ENCODE peak calls at places on chromosomes 1 and 21, in ten cellular contexts. I is left ventricle myocardium inferior, Q is fibroblast of the aortic adventitia, E is neural progenitor cell, M is uterus, J is pancreas, F is A549, P is WERI-Rb-1, U is fibroblast of lung, A is right lobe of liver. C is an unnamed sample.

GRCh38 chr21:29181799-29182470 is 51.5 kb downstream of the MAP3K7CL start:
- DNase-seq in I (no peak), Q (peak), E (no peak), M (no peak), J (no peak), F (peak), P (no peak), U (peak), A (peak), C (peak)

GRCh38 chr1:19463204-19463803 is 22.0 kb downstream of the CAPZB start:
- DNase-seq in I (no peak), Q (no peak), E (no peak), M (no peak), J (no peak), F (no peak), P (no peak), U (no peak), A (no peak), C (no peak)

GRCh38 chr1:8089535-8090228 is 63.6 kb upstream of the ERRFI1 start:
- DNase-seq in I (no peak), Q (peak), E (no peak), M (no peak), J (no peak), F (no peak), P (no peak), U (peak), A (no peak), C (no peak)

GRCh38 chr1:61253059-61253735 is 170.8 kb downstream of the NFIA start:
- DNase-seq in I (peak), Q (peak), E (no peak), M (peak), J (no peak), F (peak), P (no peak), U (peak), A (peak), C (no peak)

GRCh38 chr1:108316545-108316944 is 72.7 kb upstream of the NBPF4 start:
- DNase-seq in I (no peak), Q (peak), E (peak), M (no peak), J (no peak), F (no peak), P (no peak), U (peak), A (no peak), C (no peak)

GRCh38 chr1:20059847-20060246 is 10.1 kb upstream of the PLA2G5 start:
- DNase-seq in I (no peak), Q (no peak), E (no peak), M (no peak), J (no peak), F (no peak), P (no peak), U (no peak), A (no peak), C (no peak)

GRCh38 chr1:197902454-197903195 is at the start of gene C1orf53:
- DNase-seq in I (peak), Q (peak), E (peak), M (peak), J (peak), F (peak), P (peak), U (peak), A (peak), C (peak)

GRCh38 chr1:234711400-234711799 is 101.4 kb upstream of the IRF2BP2 start:
- DNase-seq in I (no peak), Q (no peak), E (no peak), M (no peak), J (no peak), F (no peak), P (no peak), U (no peak), A (no peak), C (no peak)

GRCh38 chr1:246773213-246773641 is 49.0 kb downstream of the SCCPDH start:
- DNase-seq in I (no peak), Q (no peak), E (no peak), M (no peak), J (no peak), F (no peak), P (no peak), U (no peak), A (no peak), C (no peak)

GRCh38 chr1:172537366-172537765 is 4.4 kb downstream of the SUCO start:
- DNase-seq in I (no peak), Q (peak), E (no peak), M (no peak), J (no peak), F (no peak), P (no peak), U (no peak), A (no peak), C (no peak)

GRCh38 chr1:32307313-32307712 is 15.4 kb downstream of the HDAC1 start:
- DNase-seq in I (no peak), Q (peak), E (no peak), M (no peak), J (no peak), F (no peak), P (no peak), U (no peak), A (no peak), C (no peak)

GRCh38 chr1:113542221-113542701 is 151.9 kb downstream of the MAGI3 start:
- DNase-seq in I (no peak), Q (peak), E (no peak), M (no peak), J (no peak), F (no peak), P (no peak), U (peak), A (no peak), C (no peak)

GRCh38 chr1:207085887-207086286 is 2.8 kb upstream of the C4BPB start:
- DNase-seq in I (no peak), Q (no peak), E (no peak), M (no peak), J (no peak), F (no peak), P (no peak), U (no peak), A (no peak), C (no peak)

GRCh38 chr1:8284167-8284566 is 33.7 kb upstream of the SLC45A1 start:
- DNase-seq in I (no peak), Q (peak), E (no peak), M (no peak), J (no peak), F (no peak), P (no peak), U (peak), A (no peak), C (peak)

GRCh38 chr1:90721210-90722194 is 4.4 kb upstream of the BARHL2 start:
- DNase-seq in I (no peak), Q (peak), E (peak), M (no peak), J (no peak), F (peak), P (peak), U (peak), A (peak), C (peak)

GRCh38 chr1:10823000-10823401 is 26.6 kb upstream of the CASZ1 start:
- DNase-seq in I (peak), Q (peak), E (no peak), M (peak), J (no peak), F (no peak), P (no peak), U (peak), A (no peak), C (no peak)

GRCh38 chr1:6109688-6110087 is 64.0 kb downstream of the KCNAB2 start:
- DNase-seq in I (no peak), Q (no peak), E (no peak), M (no peak), J (peak), F (no peak), P (no peak), U (no peak), A (no peak), C (no peak)

GRCh38 chr1:13699510-13699909 is 478 bp upstream of the PRDM2 start:
- DNase-seq in I (no peak), Q (no peak), E (no peak), M (no peak), J (no peak), F (no peak), P (no peak), U (peak), A (no peak), C (no peak)

GRCh38 chr1:177937931-177938330 is 31.9 kb downstream of the SEC16B start:
- DNase-seq in I (no peak), Q (peak), E (no peak), M (no peak), J (no peak), F (no peak), P (no peak), U (peak), A (no peak), C (peak)

GRCh38 chr1:21325731-21326387 is 35.6 kb upstream of the ECE1 start:
- DNase-seq in I (no peak), Q (no peak), E (no peak), M (peak), J (no peak), F (no peak), P (no peak), U (no peak), A (no peak), C (no peak)

GRCh38 chr1:166017395-166017794 is 149.4 kb downstream of the FAM78B start:
- DNase-seq in I (no peak), Q (no peak), E (peak), M (no peak), J (no peak), F (no peak), P (peak), U (no peak), A (no peak), C (no peak)

GRCh38 chr1:234484218-234484617 is 5.2 kb upstream of the TARBP1 start:
- DNase-seq in I (no peak), Q (peak), E (no peak), M (no peak), J (no peak), F (no peak), P (no peak), U (peak), A (no peak), C (no peak)

GRCh38 chr21:32143222-32143939 is 135.5 kb downstream of the MIS18A start:
- DNase-seq in I (peak), Q (peak), E (peak), M (no peak), J (no peak), F (no peak), P (no peak), U (peak), A (no peak), C (peak)

GRCh38 chr21:37009740-37010341 is 3.3 kb downstream of the RIPPLY3 start:
- DNase-seq in I (peak), Q (peak), E (peak), M (peak), J (peak), F (peak), P (peak), U (peak), A (peak), C (peak)

GRCh38 chr1:118563969-118564951 is 379.2 kb upstream of the SPAG17 start:
- DNase-seq in I (no peak), Q (no peak), E (peak), M (no peak), J (no peak), F (no peak), P (no peak), U (no peak), A (no peak), C (no peak)

GRCh38 chr21:29423521-29423920 is 124.8 kb downstream of the BACH1 start:
- DNase-seq in I (no peak), Q (no peak), E (no peak), M (no peak), J (no peak), F (no peak), P (peak), U (no peak), A (no peak), C (no peak)

GRCh38 chr1:6788946-6789345 is 3.7 kb downstream of the CAMTA1 start:
- DNase-seq in I (no peak), Q (no peak), E (no peak), M (no peak), J (no peak), F (no peak), P (no peak), U (no peak), A (no peak), C (no peak)

GRCh38 chr1:188706742-188707141 is 1770.9 kb downstream of the BRINP3 start:
- DNase-seq in I (no peak), Q (peak), E (no peak), M (no peak), J (no peak), F (peak), P (no peak), U (no peak), A (no peak), C (peak)

GRCh38 chr1:65386452-65386851 is 34.0 kb upstream of the LEPR start:
- DNase-seq in I (no peak), Q (no peak), E (no peak), M (no peak), J (no peak), F (no peak), P (no peak), U (no peak), A (no peak), C (no peak)

GRCh38 chr1:94528271-94528670 is 13.3 kb downstream of the F3 start:
- DNase-seq in I (no peak), Q (no peak), E (peak), M (no peak), J (no peak), F (no peak), P (no peak), U (no peak), A (no peak), C (no peak)

DNA sequence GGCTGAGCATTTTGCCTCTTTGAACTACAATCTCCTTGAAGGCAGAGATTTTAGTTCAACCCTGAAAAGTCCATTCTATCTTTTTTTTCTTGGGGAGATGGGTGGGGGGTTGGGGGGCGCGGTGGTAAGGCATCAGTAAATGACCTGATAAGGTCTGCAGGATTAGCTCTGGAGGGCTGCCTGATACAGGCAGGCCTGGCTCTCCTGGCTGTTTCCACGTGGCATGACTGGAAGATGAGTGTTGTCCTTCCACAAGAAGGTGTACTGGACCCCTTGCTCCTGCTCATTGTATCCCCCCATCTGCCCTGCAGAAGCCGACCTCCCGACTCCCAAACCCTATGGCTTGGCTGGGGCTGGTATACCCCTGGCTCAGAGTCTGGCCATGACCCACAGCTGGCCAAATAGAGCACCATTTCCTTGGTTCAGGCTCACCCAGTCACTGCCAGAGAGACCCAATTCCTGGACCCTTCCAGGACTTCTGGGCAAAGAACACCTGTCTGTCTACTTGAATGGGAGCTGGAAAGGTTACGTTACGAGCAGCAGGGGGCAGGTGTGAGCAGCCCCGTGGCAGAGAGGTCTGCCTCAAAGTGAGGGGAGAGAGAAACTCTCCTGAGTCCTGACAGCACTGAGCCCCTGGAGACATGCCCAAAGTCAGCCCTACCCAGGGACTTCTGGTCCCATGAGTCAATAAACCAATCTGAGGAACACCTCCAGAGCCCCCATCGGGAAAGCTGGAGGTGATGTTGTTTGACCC is 17.0 kb downstream of the DHRS3 start:
- DNase-seq in I (no peak), Q (peak), E (peak), M (no peak), J (no peak), F (peak), P (peak), U (no peak), A (peak), C (no peak)
- TF ChIP-seq CTCF in I (peak), Q (peak), E (peak), M (peak), J (peak), F (peak), P (peak), U (peak), A (peak), C (peak)

GRCh38 chr21:39386194-39386593 is 37.3 kb upstream of the HMGN1 start:
- DNase-seq in I (no peak), Q (peak), E (no peak), M (peak), J (peak), F (no peak), P (no peak), U (peak), A (no peak), C (no peak)
- H3K4me3 ChIP-seq in I (peak), Q (peak), E (no peak), M (peak), J (no peak), F (peak), P (no peak), U (no peak), A (no peak), C (peak)

GRCh38 chr1:77888071-77888428 is 374 bp upstream of the NEXN start:
- DNase-seq in I (no peak), Q (peak), E (no peak), M (no peak), J (no peak), F (peak), P (no peak), U (peak), A (no peak), C (peak)
- TF ChIP-seq CTCF in I (no peak), Q (peak), E (no peak), M (no peak), J (no peak), F (no peak), P (no peak), U (peak), A (no peak), C (peak)

DNA sequence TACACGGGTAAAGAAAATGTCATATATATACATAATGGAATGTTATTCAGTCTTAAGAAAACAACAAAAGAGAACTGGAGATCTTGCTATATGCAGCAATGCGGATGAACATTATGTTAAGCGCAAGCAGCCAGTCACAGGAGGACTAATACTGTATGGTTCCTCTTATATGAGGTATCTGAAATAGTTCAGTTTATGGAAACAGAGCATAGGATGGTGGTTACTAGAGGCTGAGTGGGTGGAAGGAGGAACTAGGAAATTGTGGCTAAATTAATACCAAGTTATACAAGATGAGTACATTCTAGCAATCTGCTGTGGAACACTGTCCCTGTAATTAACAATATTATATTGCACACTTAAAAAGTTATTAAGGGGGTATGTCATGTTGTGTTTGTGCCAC is 834.3 kb downstream of the KCNT2 start:
- DNase-seq in I (no peak), Q (no peak), E (no peak), M (no peak), J (no peak), F (no peak), P (no peak), U (no peak), A (no peak), C (no peak)
- H3K4me3 ChIP-seq in I (no peak), Q (no peak), E (no peak), M (no peak), J (no peak), F (no peak), P (no peak), U (no peak), A (no peak), C (no peak)

GRCh38 chr1:151165281-151165737 is 393 bp downstream of the LYSMD1 start:
- DNase-seq in I (peak), Q (peak), E (peak), M (peak), J (no peak), F (peak), P (peak), U (peak), A (no peak), C (no peak)
- TF ChIP-seq CTCF in I (no peak), Q (no peak), E (no peak), M (no peak), J (no peak), F (no peak), P (no peak), U (no peak), A (no peak), C (no peak)

GRCh38 chr1:117267232-117267774 is 56.6 kb upstream of the VTCN1 start:
- DNase-seq in I (no peak), Q (peak), E (no peak), M (no peak), J (no peak), F (no peak), P (no peak), U (no peak), A (no peak), C (no peak)
- H3K4me3 ChIP-seq in I (no peak), Q (no peak), E (no peak), M (no peak), J (no peak), F (no peak), P (no peak), U (no peak), A (no peak), C (no peak)

GRCh38 chr1:52355436-52355835 is 10.6 kb downstream of the CC2D1B start:
- DNase-seq in I (no peak), Q (no peak), E (no peak), M (no peak), J (peak), F (no peak), P (no peak), U (no peak), A (no peak), C (no peak)
- TF ChIP-seq CTCF in I (no peak), Q (no peak), E (no peak), M (no peak), J (no peak), F (no peak), P (no peak), U (no peak), A (no peak), C (no peak)